ENCODE peak calls at places on chromosomes 1 and 21, in seven cellular contexts. L is activated effector memory CD4-positive, alpha-beta T cell treated with Interleukin-2 at 50 U/mL for 16 hours; A is NCI-H1105; I is ELR; B is activated CD4-positive, alpha-beta T cell treated with anti-CD3 and anti-CD28 coated beads for 48 hours; Q is fibroblast of lung; J is GM23338. E is an unnamed sample.

GRCh38 chr1:40658895-40659648 is 6.4 kb downstream of the RIMS3 start:
- DNase-seq in B (no peak), J (no peak), L (no peak), A (no peak), I (no peak), Q (no peak), E (no peak)

GRCh38 chr21:31459457-31459856 is 115.4 kb upstream of the TIAM1 start:
- DNase-seq in B (no peak), I (no peak), A (no peak), J (peak; percentile 66), Q (no peak), L (no peak), E (no peak)

GRCh38 chr1:16618719-16619118 is 5.4 kb upstream of the NBPF1 start:
- DNase-seq in L (no peak), B (no peak), J (peak; percentile 95), I (no peak), Q (no peak), A (no peak), E (no peak)

GRCh38 chr1:21238141-21238800 is 52.0 kb downstream of the ECE1 start:
- DNase-seq in Q (peak; percentile 42), A (no peak), J (no peak), L (no peak), I (peak; percentile 95), B (no peak), E (no peak)

GRCh38 chr1:37157634-37158033 is 123.3 kb upstream of the GRIK3 start:
- DNase-seq in B (no peak), L (no peak), J (no peak), A (no peak), I (no peak), Q (no peak), E (no peak)

GRCh38 chr1:24926596-24927249 is 3.4 kb downstream of the RUNX3 start:
- DNase-seq in A (no peak), B (no peak), Q (no peak), I (peak; percentile 41), J (peak; percentile 75), L (no peak), E (no peak)

GRCh38 chr1:61419681-61420080 is 305.3 kb downstream of the TM2D1 start:
- DNase-seq in L (no peak), B (no peak), Q (no peak), J (no peak), A (no peak), I (no peak), E (no peak)

GRCh38 chr1:110606784-110607662 is 865 bp upstream of the KCNA2 start:
- DNase-seq in Q (peak; percentile 3), B (peak; percentile 24), I (no peak), L (peak; percentile 8), J (peak; percentile 48), A (peak; percentile 17), E (no peak)

GRCh38 chr1:54812801-54813478 is 11.8 kb upstream of the TTC22 start:
- DNase-seq in Q (no peak), L (no peak), A (no peak), B (no peak), I (no peak), J (no peak), E (no peak)

GRCh38 chr1:161044535-161044907 is 1.3 kb downstream of the USF1 start:
- DNase-seq in L (no peak), I (peak; percentile 20), J (peak; percentile 27), B (no peak), Q (no peak), A (no peak), E (no peak)

GRCh38 chr1:151993734-151994496 is at the start of gene S100A10:
- DNase-seq in L (peak; percentile 79), I (peak; percentile 83), B (peak; percentile 72), Q (peak; percentile 79), J (peak; percentile 74), A (no peak), E (peak; percentile 71)

GRCh38 chr1:155006601-155007101 is 4.0 kb downstream of the ZBTB7B start:
- DNase-seq in B (peak; percentile 56), J (peak; percentile 65), Q (no peak), L (no peak), A (no peak), I (peak; percentile 63), E (no peak)

GRCh38 chr1:73998348-73998959 is 199.5 kb downstream of the LRRIQ3 start:
- DNase-seq in B (no peak), Q (peak; percentile 37), L (no peak), A (peak; percentile 23), I (peak; percentile 45), J (peak; percentile 67), E (no peak)

GRCh38 chr1:24364975-24365678 is 46.0 kb downstream of the GRHL3 start:
- DNase-seq in B (peak; percentile 60), L (no peak), A (peak; percentile 9), J (no peak), I (peak; percentile 93), Q (peak; percentile 93), E (no peak)

GRCh38 chr1:7644906-7645750 is 126.0 kb upstream of the VAMP3 start:
- DNase-seq in B (no peak), I (no peak), Q (peak; percentile 7), L (no peak), A (peak; percentile 94), J (no peak), E (no peak)

GRCh38 chr21:44871576-44872265 is 1.8 kb downstream of the PTTG1IP start:
- DNase-seq in Q (peak; percentile 78), B (peak; percentile 46), A (no peak), I (peak; percentile 80), L (no peak), J (no peak), E (no peak)

GRCh38 chr1:36885537-36886441 is 148.5 kb downstream of the GRIK3 start:
- DNase-seq in L (no peak), B (no peak), J (peak; percentile 33), Q (no peak), A (no peak), I (no peak), E (no peak)

GRCh38 chr1:160209656-160210046 is 4.5 kb downstream of the PEA15 start:
- DNase-seq in J (peak; percentile 50), L (no peak), I (no peak), Q (no peak), B (no peak), A (no peak), E (no peak)

GRCh38 chr1:152347116-152347728 is 12.6 kb downstream of the FLG2 start:
- DNase-seq in L (no peak), Q (peak; percentile 41), J (peak; percentile 83), B (peak; percentile 51), I (peak; percentile 71), A (peak; percentile 42), E (no peak)

GRCh38 chr1:180156201-180156600 is 1.5 kb downstream of the QSOX1 start:
- DNase-seq in J (no peak), Q (no peak), L (no peak), A (no peak), B (no peak), I (no peak), E (no peak)

GRCh38 chr21:16302851-16303282 is 573.1 kb downstream of the USP25 start:
- DNase-seq in I (no peak), B (no peak), J (no peak), L (no peak), A (no peak), Q (peak; percentile 95), E (no peak)

GRCh38 chr1:59779949-59780348 is 34.8 kb upstream of the HOOK1 start:
- DNase-seq in Q (no peak), B (no peak), I (peak; percentile 9), L (no peak), J (peak; percentile 64), A (no peak), E (no peak)

GRCh38 chr1:58879464-58879863 is 95.6 kb upstream of the JUN start:
- DNase-seq in Q (no peak), B (no peak), A (no peak), J (no peak), I (peak; percentile 47), L (no peak), E (no peak)

GRCh38 chr1:154353460-154353904 is 28.2 kb downstream of the ATP8B2 start:
- DNase-seq in B (peak; percentile 47), J (peak; percentile 36), Q (peak; percentile 42), I (peak; percentile 72), L (no peak), A (no peak), E (no peak)

GRCh38 chr1:162145966-162146696 is 76.6 kb downstream of the NOS1AP start:
- DNase-seq in A (no peak), Q (no peak), L (no peak), B (no peak), J (no peak), I (no peak), E (no peak)

GRCh38 chr1:6093611-6094010 is 47.9 kb downstream of the KCNAB2 start:
- DNase-seq in L (no peak), B (no peak), A (no peak), Q (no peak), I (no peak), J (no peak), E (no peak)

GRCh38 chr21:27480841-27481261 is 514.0 kb upstream of the ADAMTS5 start:
- DNase-seq in Q (peak; percentile 58), J (no peak), B (no peak), L (no peak), A (no peak), I (peak; percentile 55), E (no peak)

GRCh38 chr1:182869241-182869666 is 30.1 kb downstream of the DHX9 start:
- DNase-seq in J (peak; percentile 39), A (no peak), B (no peak), L (no peak), Q (no peak), I (no peak), E (no peak)

GRCh38 chr1:41816061-41816460 is 102.7 kb downstream of the HIVEP3 start:
- DNase-seq in A (no peak), I (no peak), B (no peak), Q (no peak), J (no peak), L (no peak), E (no peak)

GRCh38 chr1:181112071-181112929 is 23.8 kb downstream of the IER5 start:
- DNase-seq in B (no peak), L (no peak), Q (peak; percentile 99), J (no peak), I (peak; percentile 100), A (no peak), E (no peak)